ENCODE peak calls at places on chromosomes 1 and 21, in five cellular contexts. C is H9, A is neuronal stem cell, B is H1, K is mesenchymal stem cell. G is an unnamed sample.

GRCh38 chr1:11100149-11100493 is 452 bp upstream of the EXOSC10 start:
- DNase-seq in C (no peak), A (no peak), B (no peak), K (no peak), G (no peak)

GRCh38 chr1:57377731-57378139 is 46.1 kb downstream of the DAB1 start:
- DNase-seq in C (peak; percentile 44), A (no peak), B (no peak), K (no peak), G (no peak)

GRCh38 chr1:20719261-20719660 is 1.5 kb upstream of the KIF17 start:
- DNase-seq in C (no peak), A (no peak), B (no peak), K (no peak), G (no peak)

GRCh38 chr21:42063578-42064521 is 7.3 kb upstream of the UMODL1 start:
- DNase-seq in C (no peak), A (no peak), B (no peak), K (no peak), G (no peak)

GRCh38 chr1:43300661-43301094 is at the start of gene TIE1:
- DNase-seq in C (no peak), A (no peak), B (no peak), K (no peak), G (no peak)

GRCh38 chr1:174008979-174009378 is 13.2 kb downstream of the RC3H1 start:
- DNase-seq in C (no peak), A (no peak), B (no peak), K (no peak), G (no peak)

GRCh38 chr21:43289442-43289841 is 120.6 kb downstream of the CRYAA start:
- DNase-seq in C (no peak), A (no peak), B (no peak), K (no peak), G (no peak)

GRCh38 chr1:118136511-118136937 is 48.5 kb downstream of the SPAG17 start:
- DNase-seq in C (no peak), A (no peak), B (no peak), K (peak; percentile 10), G (peak; percentile 43)

GRCh38 chr1:21620461-21620860 is 48.7 kb downstream of the RAP1GAP start:
- DNase-seq in C (no peak), A (no peak), B (no peak), K (no peak), G (no peak)

GRCh38 chr1:180116964-180117763 is 37.5 kb upstream of the QSOX1 start:
- DNase-seq in C (no peak), A (no peak), B (no peak), K (peak; percentile 74), G (no peak)

GRCh38 chr1:85259118-85259865 is at the start of gene C1orf52:
- DNase-seq in C (peak; percentile 96), A (peak; percentile 95), B (peak; percentile 88), K (peak; percentile 93), G (peak; percentile 91)

GRCh38 chr21:37870229-37870628 is 46.0 kb downstream of the KCNJ6 start:
- DNase-seq in C (no peak), A (no peak), B (no peak), K (no peak), G (no peak)

GRCh38 chr21:39441502-39442475 is 3.8 kb downstream of the LCA5L start:
- DNase-seq in C (no peak), A (no peak), B (no peak), K (peak; percentile 67), G (peak; percentile 10)

GRCh38 chr1:158799689-158800088 is 18.7 kb upstream of the OR6N2 start:
- DNase-seq in C (no peak), A (no peak), B (no peak), K (no peak), G (no peak)

GRCh38 chr1:25247829-25248754 is 838 bp upstream of the RSRP1 start:
- DNase-seq in C (no peak), A (no peak), B (no peak), K (no peak), G (no peak)

GRCh38 chr1:200131551-200132125 is 104.1 kb downstream of the NR5A2 start:
- DNase-seq in C (no peak), A (no peak), B (no peak), K (peak; percentile 9), G (peak; percentile 72)

GRCh38 chr21:15686506-15686905 is 43.3 kb upstream of the USP25 start:
- DNase-seq in C (no peak), A (no peak), B (no peak), K (no peak), G (no peak)

GRCh38 chr1:108027389-108027788 is 62.4 kb upstream of the VAV3 start:
- DNase-seq in C (no peak), A (no peak), B (no peak), K (no peak), G (no peak)

DNA sequence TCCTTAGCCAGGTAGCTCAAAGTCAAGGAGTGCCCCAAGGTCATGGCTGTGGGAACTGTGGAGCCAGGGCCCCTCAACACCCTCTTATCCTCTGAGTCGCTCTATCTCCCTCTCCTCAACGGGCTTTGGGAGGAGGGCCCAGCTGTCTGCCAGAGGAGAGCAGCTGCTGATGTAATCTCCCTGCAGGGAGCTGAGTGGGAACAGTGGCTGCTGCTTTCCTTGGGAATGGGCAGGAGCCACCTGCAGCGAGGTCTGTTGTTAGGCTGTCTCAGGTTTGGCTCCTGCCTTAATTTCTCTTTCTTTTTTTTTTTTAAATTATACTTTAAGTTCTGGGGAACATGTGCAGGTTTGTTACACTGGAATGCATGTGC is 58.8 kb upstream of the MAP1LC3C start:
- DNase-seq in C (no peak), A (no peak), B (no peak), K (no peak), G (no peak)
- H2BK12ac ChIP-seq in C (no peak overlapping the region), A (no peak overlapping the region), B (no peak overlapping the region), K (no peak overlapping the region), G (no peak overlapping the region)

GRCh38 chr1:67664048-67664447 is 21.0 kb upstream of the GADD45A start:
- DNase-seq in C (no peak), A (no peak), B (no peak), K (peak; percentile 5), G (no peak)
- H2BK12ac ChIP-seq in C (no peak overlapping the region), A (no peak overlapping the region), B (no peak overlapping the region), K (no peak overlapping the region), G (no peak overlapping the region)

GRCh38 chr1:22995774-22996173 is 19.9 kb downstream of the TEX46 start:
- DNase-seq in C (no peak), A (no peak), B (no peak), K (no peak), G (no peak)
- H2BK12ac ChIP-seq in C (no peak overlapping the region), A (no peak overlapping the region), B (no peak overlapping the region), K (no peak overlapping the region), G (no peak overlapping the region)

GRCh38 chr1:29823536-29823935 is 587.2 kb downstream of the PTPRU start:
- DNase-seq in C (no peak), A (no peak), B (no peak), K (no peak), G (no peak)

GRCh38 chr1:29824478-29825273 is 588.4 kb downstream of the PTPRU start:
- DNase-seq in C (no peak), A (no peak), B (no peak), K (no peak), G (no peak)

GRCh38 chr1:29825274-29825940 is 589.1 kb downstream of the PTPRU start:
- DNase-seq in C (no peak), A (no peak), B (no peak), K (no peak), G (no peak)

GRCh38 chr1:29822895-29823294 is 586.6 kb downstream of the PTPRU start:
- DNase-seq in C (no peak), A (no peak), B (no peak), K (no peak), G (no peak)

GRCh38 chr1:29824025-29824424 is 587.7 kb downstream of the PTPRU start:
- DNase-seq in C (no peak), A (no peak), B (no peak), K (no peak), G (no peak)
- H2BK12ac ChIP-seq in C (no peak overlapping the region), A (no peak overlapping the region), B (no peak overlapping the region), K (no peak overlapping the region), G (no peak overlapping the region)

DNA sequence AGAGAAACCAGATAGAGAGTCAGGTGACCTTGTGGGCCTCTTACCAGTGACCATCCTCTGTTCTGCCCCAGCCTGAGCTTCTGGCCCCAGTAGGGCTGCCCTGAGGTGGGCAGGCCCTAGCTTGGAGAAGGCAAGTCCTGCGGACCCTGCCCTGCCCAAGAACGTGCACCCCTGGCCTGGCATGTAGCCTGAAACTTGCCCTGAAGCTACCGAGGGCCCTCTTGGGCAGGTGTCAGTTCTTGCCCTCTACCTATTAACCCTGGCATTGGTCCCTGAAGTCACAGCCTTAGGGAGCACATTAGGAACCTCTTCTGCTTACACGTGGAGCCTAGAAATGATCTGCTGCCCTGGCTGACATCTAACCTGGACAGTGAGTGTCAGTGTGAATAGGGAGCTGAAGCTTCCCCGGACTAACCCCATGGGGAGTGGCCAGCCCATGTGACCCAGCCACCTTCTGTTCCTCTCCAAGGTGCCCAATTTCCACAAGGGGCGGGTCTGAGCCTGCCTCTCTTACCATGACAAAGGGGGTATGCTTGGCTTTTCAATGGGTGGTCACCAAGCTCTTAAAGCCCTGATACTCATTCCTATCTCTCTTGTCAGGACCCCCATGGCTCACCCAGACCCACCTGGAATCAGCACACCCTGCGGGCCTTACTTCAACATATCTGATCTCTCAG is 163.0 kb downstream of the ZSCAN20 start:
- DNase-seq in C (peak; percentile 78), A (no peak), B (no peak), K (no peak), G (no peak)
- H2BK12ac ChIP-seq in C (no peak overlapping the region), A (no peak overlapping the region), B (no peak overlapping the region), K (no peak overlapping the region), G (no peak overlapping the region)

GRCh38 chr1:38198099-38198498 is 151.5 kb upstream of the POU3F1 start:
- DNase-seq in C (no peak), A (no peak), B (no peak), K (no peak), G (no peak)
- H2BK12ac ChIP-seq in C (no peak overlapping the region), A (no peak overlapping the region), B (no peak overlapping the region), K (no peak overlapping the region), G (no peak overlapping the region)